ENCODE peak calls at places on chromosomes 7 and 10, in five cellular contexts. F is GM23248, E is GM23338, K is PC-3, X is neural progenitor cell. Q is an unnamed sample.

GRCh38 chr10:12819656-12820055 is 181.9 kb downstream of the CCDC3 start:
- DNase-seq in F (no peak), E (no peak), K (no peak), X (no peak), Q (no peak)

GRCh38 chr7:101996131-101996691 is 178.8 kb downstream of the CUX1 start:
- DNase-seq in F (no peak), E (peak; percentile 22), K (no peak), X (no peak), Q (no peak)

GRCh38 chr7:106947244-106947728 is 82.2 kb downstream of the PIK3CG start:
- DNase-seq in F (peak; percentile 80), E (peak; percentile 97), K (peak; percentile 72), X (peak; percentile 83), Q (peak; percentile 77)

GRCh38 chr7:99560834-99561734 is 2.6 kb downstream of the ZNF655 start:
- DNase-seq in F (no peak), E (no peak), K (no peak), X (no peak), Q (no peak)

GRCh38 chr10:73625004-73625883 is 16.0 kb downstream of the MYOZ1 start:
- DNase-seq in F (peak; percentile 61), E (peak; percentile 85), K (peak; percentile 92), X (peak; percentile 85), Q (peak; percentile 50)

GRCh38 chr7:29606287-29606721 is 42.7 kb downstream of the PRR15 start:
- DNase-seq in F (peak; percentile 90), E (no peak), K (peak; percentile 84), X (no peak), Q (peak; percentile 71)

GRCh38 chr7:137771679-137772078 is 75.1 kb downstream of the DGKI start:
- DNase-seq in F (peak; percentile 97), E (no peak), K (no peak), X (no peak), Q (no peak)

GRCh38 chr7:50853311-50853710 is 70.6 kb upstream of the GRB10 start:
- DNase-seq in F (no peak), E (no peak), K (no peak), X (no peak), Q (no peak)

GRCh38 chr7:47198159-47198558 is 383.8 kb downstream of the TNS3 start:
- DNase-seq in F (peak; percentile 36), E (no peak), K (no peak), X (no peak), Q (peak; percentile 38)

GRCh38 chr10:93701903-93702277 is 502 bp downstream of the FRA10AC1 start:
- DNase-seq in F (peak; percentile 72), E (peak; percentile 34), K (peak; percentile 4), X (no peak), Q (peak; percentile 19)

GRCh38 chr10:129970404-129971364 is 6.6 kb upstream of the EBF3 start:
- DNase-seq in F (no peak), E (no peak), K (no peak), X (peak; percentile 60), Q (no peak)

GRCh38 chr10:987635-987905 is 664 bp upstream of the GTPBP4 start:
- DNase-seq in F (peak; percentile 79), E (peak; percentile 63), K (peak; percentile 16), X (peak; percentile 64), Q (no peak)

GRCh38 chr7:100215895-100216294 is 3.9 kb upstream of the PVRIG start:
- DNase-seq in F (peak; percentile 47), E (no peak), K (no peak), X (no peak), Q (no peak)

GRCh38 chr10:18456984-18457383 is 194.4 kb downstream of the NSUN6 start:
- DNase-seq in F (no peak), E (no peak), K (no peak), X (no peak), Q (no peak)

GRCh38 chr7:5488286-5488878 is 64.7 kb upstream of the TNRC18 start:
- DNase-seq in F (no peak), E (peak; percentile 37), K (no peak), X (no peak), Q (no peak)

GRCh38 chr7:122155566-122155965 is 11.5 kb upstream of the AASS start:
- DNase-seq in F (peak; percentile 16), E (no peak), K (no peak), X (no peak), Q (no peak)

GRCh38 chr7:6446977-6447588 is 671 bp downstream of the DAGLB start:
- DNase-seq in F (peak; percentile 91), E (peak; percentile 81), K (peak; percentile 94), X (peak; percentile 59), Q (peak; percentile 91)

GRCh38 chr10:74134240-74134820 is 16.3 kb downstream of the AP3M1 start:
- DNase-seq in F (no peak), E (no peak), K (no peak), X (no peak), Q (no peak)

GRCh38 chr10:62658516-62658915 is 146.0 kb upstream of the ADO start:
- DNase-seq in F (no peak), E (no peak), K (no peak), X (no peak), Q (no peak)

GRCh38 chr10:77179015-77179695 is 458.5 kb downstream of the KCNMA1 start:
- DNase-seq in F (peak; percentile 94), E (peak; percentile 56), K (peak; percentile 100), X (peak; percentile 26), Q (peak; percentile 65)

GRCh38 chr7:95059842-95060313 is 152.5 kb downstream of the PPP1R9A start:
- DNase-seq in F (no peak), E (no peak), K (no peak), X (no peak), Q (no peak)

GRCh38 chr10:26556756-26557640 is 118.9 kb downstream of the APBB1IP start:
- DNase-seq in F (peak; percentile 83), E (peak; percentile 80), K (peak; percentile 57), X (peak; percentile 66), Q (peak; percentile 66)

GRCh38 chr10:4141471-4141870 is 356.5 kb upstream of the KLF6 start:
- DNase-seq in F (peak; percentile 26), E (peak; percentile 27), K (no peak), X (peak; percentile 35), Q (no peak)
- TF ChIP-seq EZH2phosphoT487 in F (no peak), E (no peak), K (no peak), X (no peak), Q (no peak)

DNA sequence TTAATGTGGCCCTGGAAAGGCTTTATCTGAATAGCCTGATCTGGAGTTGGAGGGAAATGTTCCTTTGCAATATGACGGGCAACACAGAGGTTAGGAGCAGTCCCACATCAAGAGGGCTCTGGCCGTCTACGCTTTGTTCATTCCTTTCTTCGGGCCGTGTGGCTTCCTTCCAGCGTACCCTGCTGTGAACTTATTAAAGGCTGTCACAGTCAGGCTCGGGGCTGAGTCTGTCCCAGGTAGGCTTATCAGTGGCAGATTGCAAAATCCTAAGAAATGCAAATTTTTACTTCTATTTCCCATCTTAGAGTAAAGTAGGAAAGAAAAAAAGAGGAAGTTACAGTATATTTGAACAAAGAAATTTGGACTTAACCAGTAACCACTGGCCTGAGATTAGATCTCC is 453.1 kb upstream of the MKI67 start:
- DNase-seq in F (no peak), E (no peak), K (no peak), X (peak; percentile 46), Q (no peak)
- TF ChIP-seq EZH2phosphoT487 in F (no peak), E (no peak), K (no peak), X (no peak), Q (no peak)

DNA sequence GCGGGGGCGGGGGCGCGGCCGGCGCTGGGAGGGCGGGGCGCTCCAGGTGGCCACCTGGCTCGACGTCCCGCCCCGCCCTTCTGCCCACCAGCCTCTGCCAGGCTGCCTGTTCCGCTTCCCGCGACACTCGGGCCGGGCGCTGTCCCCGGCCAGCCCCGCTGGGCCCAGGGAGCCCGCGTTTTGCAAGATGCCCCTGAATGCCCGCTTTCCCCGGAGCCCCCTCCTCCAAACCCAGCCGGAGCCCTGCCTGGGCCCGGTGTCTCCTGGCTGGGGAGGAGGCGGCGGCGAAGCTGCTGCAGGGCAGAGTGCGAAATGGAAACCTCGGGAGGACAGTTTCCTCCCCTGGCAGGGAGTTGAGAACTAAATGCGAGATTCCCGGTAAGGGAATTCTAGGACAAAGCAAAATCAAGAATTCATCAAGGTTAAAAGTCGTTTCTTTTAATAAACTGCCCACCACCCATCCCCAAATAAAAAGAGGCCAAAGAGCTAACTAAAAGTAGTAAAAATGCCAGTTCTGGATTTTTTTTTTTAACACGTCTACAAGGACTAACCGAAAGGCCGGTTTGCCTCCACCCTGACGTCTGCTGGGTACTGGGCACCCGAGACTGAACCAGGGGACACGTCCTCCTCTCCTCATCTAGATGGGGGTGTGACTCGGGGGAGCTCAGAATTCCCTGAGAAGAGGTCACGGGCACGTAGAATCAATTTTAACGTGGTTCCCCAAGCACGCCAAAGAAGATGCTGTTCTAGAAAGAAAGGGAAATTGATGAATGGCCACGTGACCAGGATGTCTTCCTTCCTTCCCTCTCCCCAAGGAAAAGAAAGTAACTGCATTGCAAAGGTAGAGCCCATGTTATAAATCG is 200.4 kb upstream of the NFE2L3 start:
- DNase-seq in F (peak; percentile 49), E (peak; percentile 44), K (no peak), X (peak; percentile 8), Q (peak; percentile 26)
- TF ChIP-seq EZH2phosphoT487 in F (no peak), E (no peak), K (no peak), X (no peak), Q (no peak)

DNA sequence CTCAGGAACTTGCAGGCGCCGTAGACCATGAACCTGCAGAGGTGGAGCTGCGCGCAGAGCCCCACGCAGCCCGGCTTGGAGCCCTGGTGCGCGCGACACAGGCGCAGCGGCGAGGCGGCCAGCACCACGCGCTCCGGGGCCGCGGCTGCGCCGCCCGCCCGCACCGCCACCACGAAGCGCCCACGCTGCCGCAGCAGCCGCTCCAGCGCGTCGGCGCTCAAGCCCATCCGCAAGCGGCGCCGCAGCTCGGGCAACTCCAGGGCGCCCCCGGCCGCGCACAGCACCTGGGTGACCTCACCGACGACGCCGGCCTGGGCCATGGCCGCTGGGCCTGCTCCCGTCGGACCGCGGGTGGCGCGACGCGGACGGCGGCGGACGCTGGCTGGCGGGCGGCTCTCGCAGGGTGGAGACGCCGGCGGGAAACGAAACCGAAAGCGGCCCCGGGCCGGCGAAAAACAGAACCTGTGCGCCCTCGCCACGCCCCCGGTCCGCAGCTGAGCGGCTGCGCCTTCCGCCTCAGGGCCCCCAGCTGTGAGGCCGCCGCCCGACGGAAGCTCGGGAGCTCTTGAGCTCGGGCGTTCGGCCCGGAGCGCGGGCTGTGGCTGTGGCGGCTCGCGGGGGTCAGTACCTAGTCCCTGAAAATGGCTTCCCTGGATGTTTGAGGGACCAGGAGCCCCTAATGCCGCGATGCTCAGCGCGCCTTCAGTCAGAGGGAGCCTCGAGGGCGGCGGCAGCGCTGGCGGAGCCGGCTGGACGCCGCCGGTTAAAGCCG is at the start of gene PARP12:
- DNase-seq in F (peak; percentile 91), E (peak; percentile 83), K (peak; percentile 70), X (peak; percentile 74), Q (peak; percentile 92)
- TF ChIP-seq EZH2phosphoT487 in F (no peak), E (no peak), K (no peak), X (peak; percentile 80), Q (no peak)